ENCODE peak calls at places on chromosome 6, in eight cellular contexts. T is B cell, Z is fibroblast of villous mesenchyme, U is astrocyte of the spinal cord, P is uterus, E is heart left ventricle, Y is epithelial cell of esophagus, I is fibroblast of pulmonary artery. R is an unnamed sample.

GRCh38 chr6:22298393-22299010 is 1.7 kb upstream of the PRL start:
- DNase-seq in T (no peak), P (no peak), Y (peak), I (no peak), Z (no peak), U (no peak), E (no peak), R (no peak)

GRCh38 chr6:108837236-108837971 is 10.8 kb upstream of the ARMC2 start:
- DNase-seq in Z (peak), Y (no peak), U (no peak), T (peak), P (no peak), E (no peak), I (no peak), R (no peak)

GRCh38 chr6:163756079-163756478 is 341.6 kb downstream of the QKI start:
- DNase-seq in Y (peak), Z (no peak), U (no peak), T (peak), E (no peak), I (no peak), P (no peak), R (no peak)

GRCh38 chr6:26594730-26595632 is 1.8 kb upstream of the ABT1 start:
- DNase-seq in P (peak), T (no peak), U (peak), I (peak), Z (peak), Y (peak), E (no peak), R (no peak)

GRCh38 chr6:78611886-78612480 is 255.4 kb upstream of the IRAK1BP1 start:
- DNase-seq in Z (peak), Y (peak), P (no peak), T (no peak), U (peak), E (no peak), I (peak), R (no peak)

GRCh38 chr6:148463671-148464070 is 121.0 kb downstream of the SASH1 start:
- DNase-seq in E (no peak), P (no peak), Z (no peak), T (no peak), I (no peak), U (peak), Y (no peak), R (no peak)

GRCh38 chr6:35474978-35475570 is 6.9 kb downstream of the RPL10A start:
- DNase-seq in Z (no peak), E (no peak), P (no peak), I (no peak), U (no peak), Y (no peak), T (no peak), R (no peak)

GRCh38 chr6:72865467-72865866 is 243.6 kb downstream of the KCNQ5 start:
- DNase-seq in E (no peak), I (peak), U (peak), T (no peak), Z (peak), P (no peak), Y (peak), R (no peak)

GRCh38 chr6:44297063-44298038 is 15.8 kb downstream of the AARS2 start:
- DNase-seq in E (no peak), Z (peak), U (peak), T (peak), Y (peak), P (no peak), I (peak), R (peak)

GRCh38 chr6:53961679-53962370 is 149.4 kb upstream of the MLIP start:
- DNase-seq in E (no peak), Y (no peak), U (no peak), I (peak), T (no peak), P (no peak), Z (peak), R (no peak)

GRCh38 chr6:113690255-113690956 is 166.7 kb upstream of the MARCKS start:
- DNase-seq in U (peak), Y (peak), T (no peak), P (no peak), Z (peak), I (peak), E (no peak), R (no peak)

GRCh38 chr6:16327777-16328325 is 89.5 kb downstream of the GMPR start:
- DNase-seq in T (no peak), P (no peak), Z (no peak), E (no peak), Y (no peak), U (no peak), I (no peak), R (no peak)

GRCh38 chr6:132491303-132491702 is 21.6 kb downstream of the STX7 start:
- DNase-seq in U (peak), I (peak), P (peak), Z (no peak), E (no peak), Y (peak), T (no peak), R (no peak)

GRCh38 chr6:106643061-106643460 is 13.7 kb downstream of the QRSL1 start:
- DNase-seq in P (no peak), Y (peak), U (peak), E (no peak), Z (no peak), I (peak), T (no peak), R (no peak)

GRCh38 chr6:75236630-75237029 is 7.0 kb downstream of the COX7A2 start:
- DNase-seq in Z (no peak), Y (no peak), U (no peak), P (no peak), E (no peak), I (no peak), T (no peak), R (no peak)

DNA sequence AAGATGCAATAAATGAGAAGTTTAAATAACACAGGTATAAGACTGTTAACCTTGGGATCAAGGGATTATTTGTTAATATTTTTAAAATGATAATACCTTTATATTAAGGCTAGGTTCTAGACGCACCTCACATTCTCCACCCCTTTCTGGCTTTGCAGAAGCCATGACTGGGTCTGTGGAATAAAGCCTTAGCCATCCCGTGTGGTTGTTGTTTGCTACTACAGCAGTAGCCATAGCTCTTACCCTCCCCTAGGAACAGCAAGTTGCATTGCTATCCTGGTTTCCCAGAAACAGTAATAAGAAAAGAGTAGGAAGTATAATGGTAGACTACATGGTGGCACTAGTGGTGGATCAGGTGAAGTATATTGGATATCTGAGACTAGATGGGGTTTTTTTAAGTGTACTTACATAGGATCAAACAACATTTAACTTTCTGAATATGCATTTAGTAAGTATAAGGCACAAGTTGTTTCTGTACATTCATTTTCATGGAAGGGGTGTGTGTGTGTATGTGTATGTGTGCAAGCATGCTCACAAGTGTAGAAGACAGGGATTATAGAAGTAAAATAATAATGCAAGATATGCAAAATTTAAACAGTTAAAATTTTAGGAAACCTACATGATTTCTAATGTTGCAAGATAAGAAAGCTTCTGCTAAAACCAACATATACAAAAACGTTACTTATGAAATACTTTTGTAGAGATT is 384.2 kb downstream of the PRKN start:
- DNase-seq in P (no peak), U (no peak), Z (no peak), E (no peak), T (no peak), I (no peak), Y (no peak), R (no peak)
- TF ChIP-seq CTCF in P (no peak), U (peak), Z (no peak), E (no peak), T (no peak), I (no peak), Y (no peak), R (peak)

GRCh38 chr6:102815207-102815606 is 1421.7 kb downstream of the GRIK2 start:
- DNase-seq in Y (peak), I (no peak), E (no peak), P (no peak), T (no peak), U (no peak), Z (no peak), R (no peak)

GRCh38 chr6:102813489-102814275 is 1420.2 kb downstream of the GRIK2 start:
- DNase-seq in Z (no peak), E (no peak), Y (peak), T (no peak), I (no peak), U (no peak), P (no peak), R (no peak)

GRCh38 chr6:102812242-102812641 is 1418.7 kb downstream of the GRIK2 start:
- DNase-seq in Y (peak), Z (no peak), U (no peak), E (no peak), T (no peak), P (no peak), I (no peak), R (no peak)
- TF ChIP-seq CTCF in Y (no peak), Z (no peak), U (no peak), E (no peak), T (no peak), P (no peak), I (no peak), R (no peak)

DNA sequence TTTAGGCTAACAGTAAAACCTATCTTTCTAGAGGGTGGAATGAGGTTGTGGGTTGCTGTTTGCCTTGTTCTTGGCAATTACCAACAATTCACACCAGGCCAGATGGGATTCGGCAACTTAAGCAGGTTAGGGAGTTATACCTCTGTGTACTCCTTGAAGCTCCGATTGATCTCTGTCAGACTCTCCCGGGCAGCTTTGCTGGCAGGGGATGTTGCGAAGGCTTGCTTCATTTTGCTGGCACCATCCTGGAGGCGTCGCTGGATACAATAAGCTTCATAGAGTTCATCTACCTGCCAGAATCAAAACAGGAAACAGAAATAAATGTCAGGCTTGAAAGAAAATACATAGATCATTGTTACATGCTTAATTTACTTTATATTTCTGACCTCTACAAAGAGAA is 66.4 kb upstream of the ARMH2 start:
- DNase-seq in E (no peak), Y (no peak), I (no peak), U (no peak), T (no peak), P (no peak), Z (no peak), R (no peak)
- TF ChIP-seq CTCF in E (no peak), Y (no peak), I (no peak), U (no peak), T (no peak), P (no peak), Z (no peak), R (no peak)

GRCh38 chr6:4124361-4124760 is 11.0 kb downstream of the ECI2 start:
- DNase-seq in U (no peak), E (no peak), Z (no peak), I (no peak), T (no peak), P (no peak), Y (no peak), R (no peak)

GRCh38 chr6:4125500-4125899 is 9.9 kb downstream of the ECI2 start:
- DNase-seq in U (no peak), E (no peak), Y (no peak), Z (peak), P (no peak), I (peak), T (no peak), R (no peak)

GRCh38 chr6:4128072-4128471 is 7.3 kb downstream of the ECI2 start:
- DNase-seq in E (no peak), I (no peak), T (no peak), Z (no peak), Y (no peak), P (no peak), U (no peak), R (no peak)

GRCh38 chr6:4128748-4129147 is 6.6 kb downstream of the ECI2 start:
- DNase-seq in E (no peak), U (no peak), T (no peak), Y (no peak), Z (peak), I (peak), P (no peak), R (no peak)

DNA sequence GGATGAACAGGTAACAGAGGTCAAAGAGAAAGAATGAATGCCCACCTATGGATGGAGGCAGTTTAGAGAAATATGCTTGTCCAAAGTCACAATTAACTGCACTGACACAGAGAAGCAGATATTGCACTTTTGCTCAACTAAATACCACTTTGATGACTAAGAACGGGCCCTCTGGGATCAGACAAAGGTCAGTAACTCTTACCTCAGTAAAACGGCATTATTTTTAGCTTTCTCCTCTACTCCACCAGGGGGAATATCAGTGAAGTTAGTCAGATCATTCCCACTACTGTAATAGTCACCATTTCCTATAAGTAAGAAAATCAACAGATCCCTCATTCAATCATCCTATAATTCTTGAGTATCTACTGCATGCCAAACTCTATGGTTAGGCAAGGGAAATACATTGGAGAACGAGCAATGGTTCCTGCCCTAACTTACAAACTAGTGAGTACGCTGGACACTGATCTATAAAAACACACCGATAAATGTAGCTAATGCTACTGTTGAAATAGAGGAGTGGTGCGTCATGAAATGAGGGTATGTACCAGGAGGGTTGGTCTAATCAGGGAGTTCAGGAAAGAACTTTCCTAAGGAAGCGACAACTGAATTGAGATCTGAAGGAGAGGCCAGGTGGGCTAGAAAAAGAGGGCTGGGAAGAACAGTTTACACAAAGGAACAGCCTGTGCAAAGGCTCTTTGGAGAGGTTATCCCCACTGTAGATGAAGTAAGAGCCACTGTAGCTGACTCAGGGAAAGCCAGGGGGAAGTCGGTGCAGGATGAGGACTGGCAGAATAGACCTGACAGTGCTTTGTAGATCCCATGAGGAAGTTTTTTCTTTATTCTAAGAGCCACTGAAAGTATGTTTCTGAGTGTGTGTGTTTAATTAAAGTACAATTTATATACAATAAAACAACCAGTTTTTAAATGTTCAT is 9.2 kb downstream of the ECI2 start:
- DNase-seq in T (no peak), Y (peak), P (peak), E (no peak), I (peak), U (peak), Z (peak), R (no peak)
- TF ChIP-seq CTCF in T (no peak), Y (no peak), P (no peak), E (peak), I (peak), U (peak), Z (peak), R (no peak)

GRCh38 chr6:116447496-116448011 is 13.6 kb upstream of the CALHM6 start:
- DNase-seq in T (no peak), U (peak), P (no peak), I (peak), E (no peak), Y (peak), Z (peak), R (no peak)
- TF ChIP-seq CTCF in T (no peak), U (no peak), P (no peak), I (no peak), E (no peak), Y (no peak), Z (no peak), R (no peak)

R was measured in progenitor cell of endocrine pancreas.